ENCODE peak calls at places on chromosomes 1 and 21, in seven cellular contexts. U is WERI-Rb-1, Z is fibroblast of lung, E is suprapubic skin, T is A549, H is left ventricle myocardium inferior, Q is hepatocyte. Y is an unnamed sample.

GRCh38 chr1:235327559-235328270 is at the start of gene ARID4B:
- DNase-seq in U (no peak), Z (no peak), E (peak; percentile 90), T (no peak), H (peak; percentile 78), Q (no peak), Y (no peak)

GRCh38 chr1:77539510-77540142 is 142.8 kb downstream of the ZZZ3 start:
- DNase-seq in U (peak; percentile 67), Z (peak; percentile 90), E (no peak), T (peak; percentile 86), H (no peak), Q (no peak), Y (peak; percentile 70)

GRCh38 chr1:68228833-68229232 is 3.5 kb downstream of the WLS start:
- DNase-seq in U (no peak), Z (no peak), E (no peak), T (no peak), H (no peak), Q (no peak), Y (no peak)

GRCh38 chr21:45460611-45461368 is 55.8 kb downstream of the COL18A1 start:
- DNase-seq in U (no peak), Z (peak; percentile 97), E (no peak), T (peak; percentile 41), H (no peak), Q (no peak), Y (peak; percentile 90)

GRCh38 chr1:219661464-219662092 is 48.7 kb upstream of the ZC3H11B start:
- DNase-seq in U (no peak), Z (no peak), E (no peak), T (no peak), H (no peak), Q (no peak), Y (no peak)

GRCh38 chr1:92519043-92519442 is 32.3 kb upstream of the GFI1 start:
- DNase-seq in U (no peak), Z (no peak), E (no peak), T (no peak), H (no peak), Q (no peak), Y (no peak)

GRCh38 chr1:41532206-41532975 is 47.9 kb upstream of the EDN2 start:
- DNase-seq in U (no peak), Z (no peak), E (peak; percentile 35), T (no peak), H (no peak), Q (no peak), Y (no peak)

GRCh38 chr1:145960468-145961108 is 2.8 kb upstream of the LIX1L start:
- DNase-seq in U (peak; percentile 96), Z (peak; percentile 64), E (peak; percentile 91), T (peak; percentile 67), H (peak; percentile 85), Q (peak; percentile 85), Y (no peak)

GRCh38 chr1:41846595-41846994 is 72.1 kb downstream of the HIVEP3 start:
- DNase-seq in U (no peak), Z (peak; percentile 74), E (no peak), T (no peak), H (no peak), Q (no peak), Y (no peak)

GRCh38 chr1:173405758-173406344 is 71.3 kb upstream of the PRDX6 start:
- DNase-seq in U (no peak), Z (peak; percentile 76), E (no peak), T (peak; percentile 24), H (no peak), Q (no peak), Y (peak; percentile 75)

GRCh38 chr1:16433066-16433465 is 4.2 kb downstream of the SPATA21 start:
- DNase-seq in U (no peak), Z (no peak), E (no peak), T (no peak), H (no peak), Q (no peak), Y (no peak)

GRCh38 chr1:178645826-178646200 is 79.2 kb upstream of the RALGPS2 start:
- DNase-seq in U (no peak), Z (peak; percentile 91), E (no peak), T (no peak), H (no peak), Q (no peak), Y (peak; percentile 70)

GRCh38 chr1:32988665-32989064 is 24.1 kb upstream of the RNF19B start:
- DNase-seq in U (no peak), Z (peak; percentile 96), E (no peak), T (no peak), H (no peak), Q (no peak), Y (peak; percentile 84)

GRCh38 chr1:115275216-115275615 is 62.8 kb downstream of the NGF start:
- DNase-seq in U (no peak), Z (no peak), E (no peak), T (peak; percentile 5), H (no peak), Q (no peak), Y (no peak)

GRCh38 chr1:111754964-111755320 is 759 bp upstream of the DDX20 start:
- DNase-seq in U (peak; percentile 56), Z (peak; percentile 45), E (no peak), T (peak; percentile 46), H (no peak), Q (peak; percentile 69), Y (peak; percentile 44)

GRCh38 chr1:245694476-245695195 is 539.9 kb downstream of the KIF26B start:
- DNase-seq in U (no peak), Z (no peak), E (no peak), T (no peak), H (no peak), Q (no peak), Y (no peak)

GRCh38 chr1:27525296-27526271 is 35.6 kb upstream of the WASF2 start:
- DNase-seq in U (peak; percentile 89), Z (no peak), E (no peak), T (peak; percentile 37), H (peak; percentile 89), Q (peak; percentile 92), Y (no peak)
- H3K4me3 ChIP-seq in U (peak overlapping the region; percentile 1), Z (no peak overlapping the region), E (peak overlapping the region; percentile 13), T (no peak overlapping the region), H (peak overlapping the region; percentile 67), Q (peak overlapping the region; percentile 12), Y (no peak overlapping the region)

GRCh38 chr1:98988906-98989603 is 15.6 kb downstream of the PLPPR5 start:
- DNase-seq in U (no peak), Z (peak; percentile 63), E (no peak), T (no peak), H (no peak), Q (no peak), Y (no peak)

GRCh38 chr1:98991127-98992003 is 13.3 kb downstream of the PLPPR5 start:
- DNase-seq in U (peak; percentile 8), Z (peak; percentile 96), E (no peak), T (peak; percentile 35), H (no peak), Q (peak; percentile 18), Y (peak; percentile 94)

GRCh38 chr1:98981917-98982513 is 22.6 kb downstream of the PLPPR5 start:
- DNase-seq in U (no peak), Z (peak; percentile 45), E (no peak), T (no peak), H (no peak), Q (no peak), Y (no peak)

DNA sequence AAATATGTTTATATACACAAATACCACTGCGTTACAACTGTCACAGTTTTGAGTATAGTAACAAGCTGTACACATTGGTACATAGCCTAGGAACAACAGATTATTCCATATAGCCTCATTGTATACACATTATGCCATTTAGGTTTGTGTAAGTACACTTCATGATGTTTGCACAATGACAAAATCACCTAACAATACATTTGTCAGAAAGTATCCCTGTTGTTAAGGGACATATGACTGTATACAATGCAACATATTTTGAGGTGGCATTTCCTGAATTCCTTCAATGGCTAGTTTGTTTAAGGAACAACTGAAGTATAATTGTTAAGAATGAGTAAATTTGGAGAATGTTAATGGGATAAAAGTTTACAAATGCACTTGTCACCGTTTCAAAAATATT is 19.0 kb downstream of the PLPPR5 start:
- DNase-seq in U (no peak), Z (no peak), E (no peak), T (no peak), H (no peak), Q (no peak), Y (no peak)
- TF ChIP-seq CTCF in U (no peak), Z (no peak), E (no peak), T (no peak), H (no peak), Q (no peak), Y (no peak)

DNA sequence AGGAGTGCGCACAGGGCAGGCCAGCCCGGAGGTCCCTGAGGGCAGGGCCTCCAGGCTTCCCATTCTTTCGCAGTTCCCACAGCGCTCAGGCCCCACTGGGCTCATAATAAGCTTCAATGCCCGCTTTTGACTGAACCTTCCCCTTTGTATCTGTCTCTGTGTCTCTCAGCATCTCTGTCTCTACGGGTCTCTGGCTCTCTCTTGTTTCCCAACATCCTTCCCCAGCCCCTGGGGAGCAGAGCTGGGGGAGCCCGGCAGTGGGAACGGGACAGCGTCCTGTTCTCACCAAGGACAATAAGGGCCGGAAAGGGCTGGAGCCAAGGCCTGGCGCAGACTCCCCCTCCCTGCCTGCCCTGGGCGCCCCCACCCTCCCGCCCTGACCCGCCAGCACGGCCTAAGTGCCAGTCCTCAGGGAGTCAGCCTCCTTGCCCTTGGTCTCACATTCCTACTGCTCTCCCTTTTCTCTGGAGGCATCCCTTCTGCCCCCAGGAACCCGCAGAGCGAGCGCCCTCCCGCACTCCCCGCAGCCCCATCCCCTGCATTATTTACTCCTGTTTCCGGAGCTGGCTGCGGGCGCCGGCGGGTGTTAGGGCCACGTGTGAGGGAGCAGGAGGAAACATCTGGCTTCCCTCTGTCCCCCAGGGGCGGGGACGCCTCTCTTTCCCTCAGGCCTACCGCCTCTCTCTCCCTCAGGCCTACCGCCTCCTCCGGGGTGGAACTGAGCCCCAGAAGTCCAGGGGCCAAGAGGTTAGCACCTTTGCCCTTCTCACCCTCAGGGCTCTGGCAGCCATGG is 6.5 kb downstream of the KRTCAP2 start:
- DNase-seq in U (peak; percentile 25), Z (no peak), E (peak; percentile 80), T (no peak), H (peak; percentile 81), Q (no peak), Y (no peak)
- H3K27ac ChIP-seq in U (no peak overlapping the region), Z (no peak overlapping the region), E (peak overlapping the region; percentile 25), T (no peak overlapping the region), H (peak overlapping the region; percentile 90), Q (no peak overlapping the region), Y (no peak overlapping the region)

GRCh38 chr1:239977414-239977813 is 114.3 kb upstream of the FMN2 start:
- DNase-seq in U (no peak), Z (no peak), E (no peak), T (no peak), H (no peak), Q (no peak), Y (no peak)

GRCh38 chr1:239985044-239985443 is 106.6 kb upstream of the FMN2 start:
- DNase-seq in U (no peak), Z (no peak), E (no peak), T (no peak), H (no peak), Q (no peak), Y (no peak)

GRCh38 chr1:239987103-239987745 is 104.5 kb upstream of the FMN2 start:
- DNase-seq in U (peak; percentile 80), Z (peak; percentile 40), E (no peak), T (peak; percentile 67), H (no peak), Q (peak; percentile 72), Y (peak; percentile 67)

GRCh38 chr1:239979469-239979868 is 112.2 kb upstream of the FMN2 start:
- DNase-seq in U (no peak), Z (no peak), E (no peak), T (no peak), H (no peak), Q (no peak), Y (no peak)

DNA sequence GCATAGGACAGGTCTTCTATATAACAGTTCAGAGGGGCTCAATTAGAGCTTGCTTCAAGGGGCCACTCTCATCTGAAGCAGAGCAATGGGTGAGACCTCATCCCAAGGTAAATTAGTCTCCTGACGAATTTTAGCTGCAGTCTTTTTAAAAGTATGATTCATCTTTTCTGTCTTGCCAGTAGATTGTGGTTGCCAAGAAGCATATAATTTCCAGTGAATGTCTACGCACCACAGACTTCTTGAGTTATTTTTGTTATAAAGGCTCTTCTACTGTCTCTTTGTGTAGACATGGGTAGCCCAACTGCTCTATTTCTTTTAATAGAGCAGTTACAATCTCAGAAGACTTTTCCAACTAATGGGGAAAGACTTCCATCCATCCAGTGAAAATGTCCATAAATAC is 108.9 kb upstream of the FMN2 start:
- DNase-seq in U (no peak), Z (peak; percentile 53), E (no peak), T (no peak), H (no peak), Q (no peak), Y (no peak)
- H3K4me3 ChIP-seq in U (no peak overlapping the region), Z (no peak overlapping the region), E (no peak overlapping the region), T (no peak overlapping the region), H (no peak overlapping the region), Q (no peak overlapping the region), Y (no peak overlapping the region)